ENCODE peak calls at places on chromosomes 2 and 18, in four cellular contexts. C is GM04503, M is amniotic stem cell, R is DMS 273 treated with DMSO at 0.1 percent for 48 hours. I is an unnamed sample.

GRCh38 chr2:128643221-128644065 is 324.8 kb upstream of the HS6ST1 start:
- DNase-seq in C (no peak), M (no peak), R (no peak), I (no peak)

GRCh38 chr2:234564719-234565118 is 67.8 kb upstream of the ARL4C start:
- DNase-seq in C (peak), M (peak), R (no peak), I (peak)

GRCh38 chr2:125259441-125259840 is 1234.4 kb downstream of the CNTNAP5 start:
- DNase-seq in C (no peak), M (no peak), R (no peak), I (no peak)

GRCh38 chr2:132038179-132038882 is 123.4 kb downstream of the ANKRD30BL start:
- DNase-seq in C (no peak), M (no peak), R (no peak), I (no peak)

GRCh38 chr18:35010983-35011382 is 30.2 kb upstream of the MAPRE2 start:
- DNase-seq in C (no peak), M (no peak), R (no peak), I (no peak)

GRCh38 chr2:55033076-55033742 is 17.0 kb downstream of the RTN4 start:
- DNase-seq in C (no peak), M (no peak), R (no peak), I (no peak)

GRCh38 chr2:44004735-44005602 is 9.2 kb upstream of the LRPPRC start:
- DNase-seq in C (no peak), M (no peak), R (no peak), I (no peak)

GRCh38 chr2:158024288-158024898 is 77.3 kb upstream of the UPP2 start:
- DNase-seq in C (no peak), M (peak), R (no peak), I (no peak)

GRCh38 chr18:67790527-67790926 is 274.0 kb upstream of the DSEL start:
- DNase-seq in C (no peak), M (no peak), R (no peak), I (no peak)